ENCODE peak calls at places on chromosomes 1 and 21, in seven cellular contexts. H is cardiac muscle cell; A is effector memory CD4-positive, alpha-beta T cell; Q is fibroblast of lung; B is right cardiac atrium; F is GM12865; N is pancreas. Z is an unnamed sample.

GRCh38 chr1:223704921-223705878 is 7.1 kb upstream of the CAPN2 start:
- DNase-seq in H (peak), F (no peak), A (no peak), B (peak), Q (peak), N (no peak), Z (no peak)

GRCh38 chr21:25908495-25908894 is 173.7 kb downstream of the GABPA start:
- DNase-seq in Q (no peak), N (no peak), H (no peak), A (no peak), F (no peak), B (no peak), Z (no peak)

GRCh38 chr1:9835758-9836631 is 12.2 kb upstream of the CLSTN1 start:
- DNase-seq in H (peak), Q (peak), F (no peak), B (peak), A (no peak), N (no peak), Z (peak)

GRCh38 chr1:153598309-153599172 is 14.4 kb downstream of the S100A16 start:
- DNase-seq in B (no peak), Q (peak), F (peak), H (peak), N (no peak), A (no peak), Z (no peak)

GRCh38 chr1:7572654-7573152 is 198.4 kb upstream of the VAMP3 start:
- DNase-seq in F (no peak), B (peak), A (no peak), Q (no peak), N (no peak), H (no peak), Z (no peak)

GRCh38 chr1:203328714-203329122 is 22.2 kb downstream of the FMOD start:
- DNase-seq in A (no peak), N (peak), H (no peak), B (peak), F (no peak), Q (no peak), Z (no peak)

GRCh38 chr1:185681034-185681633 is 53.1 kb upstream of the HMCN1 start:
- DNase-seq in F (peak), B (no peak), H (peak), A (peak), Q (peak), N (peak), Z (no peak)

GRCh38 chr1:224769987-224770693 is 154.0 kb downstream of the CNIH3 start:
- DNase-seq in H (peak), N (no peak), B (no peak), Q (peak), A (no peak), F (no peak), Z (no peak)

GRCh38 chr1:62725981-62726588 is 37.9 kb upstream of the DOCK7 start:
- DNase-seq in B (no peak), N (no peak), H (peak), F (no peak), Q (no peak), A (no peak), Z (no peak)

GRCh38 chr1:10415211-10415930 is 14.9 kb upstream of the CENPS start:
- DNase-seq in Q (peak), A (no peak), B (no peak), F (no peak), N (no peak), H (peak), Z (no peak)

GRCh38 chr1:226737819-226738420 is 1.2 kb downstream of the ITPKB start:
- DNase-seq in H (peak), A (no peak), Q (peak), B (peak), F (peak), N (peak), Z (peak)

GRCh38 chr1:3577300-3577699 is 34.0 kb downstream of the MEGF6 start:
- DNase-seq in A (no peak), Q (peak), B (no peak), H (peak), F (peak), N (no peak), Z (no peak)

GRCh38 chr1:19063122-19063521 is 106.6 kb upstream of the IFFO2 start:
- DNase-seq in Q (no peak), N (no peak), B (no peak), H (no peak), F (no peak), A (no peak), Z (no peak)

GRCh38 chr1:88783145-88783544 is 99.1 kb downstream of the PKN2 start:
- DNase-seq in B (no peak), A (no peak), Q (no peak), F (no peak), H (no peak), N (no peak), Z (no peak)

GRCh38 chr1:205088341-205088740 is 4.1 kb upstream of the TMEM81 start:
- DNase-seq in Q (no peak), H (no peak), F (no peak), B (no peak), A (no peak), N (no peak), Z (no peak)

GRCh38 chr21:45228171-45228641 is 59.5 kb downstream of the POFUT2 start:
- DNase-seq in H (peak), F (no peak), A (peak), N (no peak), Q (peak), B (no peak), Z (peak)

GRCh38 chr1:30877205-30877912 is 31.2 kb downstream of the SDC3 start:
- DNase-seq in Q (peak), B (peak), H (peak), F (no peak), A (no peak), N (no peak), Z (peak)

GRCh38 chr1:40925834-40926403 is 53.6 kb upstream of the CTPS1 start:
- DNase-seq in A (no peak), F (no peak), Q (no peak), B (no peak), N (no peak), H (no peak), Z (no peak)

GRCh38 chr1:237712808-237713207 is 177.9 kb downstream of the ZP4 start:
- DNase-seq in B (no peak), H (no peak), F (no peak), N (no peak), Q (no peak), A (no peak), Z (no peak)

GRCh38 chr1:246113555-246114095 is 393.5 kb downstream of the SMYD3 start:
- DNase-seq in F (no peak), N (no peak), B (no peak), Q (no peak), H (peak), A (no peak), Z (no peak)

GRCh38 chr1:55636691-55637090 is 421.5 kb upstream of the USP24 start:
- DNase-seq in H (peak), Q (no peak), N (no peak), A (no peak), B (no peak), F (no peak), Z (no peak)

GRCh38 chr1:106646261-106646660 is 410.2 kb upstream of the PRMT6 start:
- DNase-seq in Q (no peak), H (no peak), B (no peak), N (no peak), A (no peak), F (no peak), Z (no peak)

GRCh38 chr1:106651028-106651752 is 405.3 kb upstream of the PRMT6 start:
- DNase-seq in B (no peak), H (no peak), F (no peak), Q (peak), N (no peak), A (no peak), Z (no peak)
- H3K4me3 ChIP-seq in B (no peak), H (no peak), F (no peak), Q (no peak), N (no peak), A (no peak), Z (no peak)

DNA sequence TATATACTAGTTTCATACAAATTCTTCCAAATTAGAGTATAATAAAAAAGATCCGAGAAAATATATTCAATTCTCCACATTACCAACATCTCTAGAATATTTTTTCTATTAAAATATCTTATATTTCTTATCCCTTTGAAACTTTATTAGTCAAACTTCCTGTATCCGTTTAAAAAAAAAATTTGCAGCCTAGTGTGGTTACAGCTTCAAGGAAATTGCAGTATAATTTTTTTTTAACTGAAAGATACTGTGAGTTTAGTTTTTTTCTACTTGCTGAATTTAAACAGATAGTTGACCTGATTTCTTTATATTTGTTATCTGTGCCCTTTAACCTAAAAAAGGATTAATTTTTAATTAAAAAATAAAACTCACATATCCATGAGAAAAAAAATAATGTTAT is 1.5 kb downstream of the RGS18 start:
- DNase-seq in F (no peak), Q (no peak), H (peak), B (no peak), A (no peak), N (no peak), Z (no peak)
- H3K4me3 ChIP-seq in F (no peak), Q (no peak), H (no peak), B (no peak), A (no peak), N (no peak), Z (peak)

DNA sequence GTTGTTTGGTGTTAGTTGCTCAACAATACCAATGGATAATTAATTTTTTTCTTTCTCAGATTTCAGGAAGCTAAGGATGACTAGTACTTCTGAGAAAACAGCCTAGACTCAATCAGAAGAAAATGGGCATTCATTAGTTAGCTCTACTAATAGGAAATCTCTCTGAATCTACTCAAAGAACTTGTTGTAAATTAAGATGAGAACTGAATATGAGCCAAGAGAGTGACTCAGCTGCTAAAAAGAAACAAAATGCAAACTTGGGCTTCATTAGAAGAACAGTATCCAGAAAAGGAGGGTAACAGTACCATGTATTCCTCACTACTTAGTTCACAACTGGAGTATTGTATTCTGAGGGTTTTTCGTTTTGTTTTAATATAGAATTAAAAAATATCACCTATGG is 12.5 kb downstream of the FOXJ3 start:
- DNase-seq in Q (peak), A (no peak), N (no peak), H (peak), F (no peak), B (no peak), Z (no peak)
- H3K4me3 ChIP-seq in Q (no peak), A (no peak), N (no peak), H (no peak), F (no peak), B (no peak), Z (no peak)

GRCh38 chr1:247419326-247419725 is 3.4 kb downstream of the NLRP3 start:
- DNase-seq in N (no peak), A (no peak), B (no peak), F (no peak), Q (no peak), H (no peak), Z (no peak)
- H3K4me3 ChIP-seq in N (no peak), A (no peak), B (no peak), F (no peak), Q (no peak), H (no peak), Z (no peak)

GRCh38 chr1:54335396-54336056 is 70.7 kb downstream of the SSBP3 start:
- DNase-seq in Q (peak), N (peak), A (no peak), B (peak), F (no peak), H (peak), Z (peak)
- H3K4me3 ChIP-seq in Q (peak), N (no peak), A (no peak), B (no peak), F (no peak), H (no peak), Z (peak)

DNA sequence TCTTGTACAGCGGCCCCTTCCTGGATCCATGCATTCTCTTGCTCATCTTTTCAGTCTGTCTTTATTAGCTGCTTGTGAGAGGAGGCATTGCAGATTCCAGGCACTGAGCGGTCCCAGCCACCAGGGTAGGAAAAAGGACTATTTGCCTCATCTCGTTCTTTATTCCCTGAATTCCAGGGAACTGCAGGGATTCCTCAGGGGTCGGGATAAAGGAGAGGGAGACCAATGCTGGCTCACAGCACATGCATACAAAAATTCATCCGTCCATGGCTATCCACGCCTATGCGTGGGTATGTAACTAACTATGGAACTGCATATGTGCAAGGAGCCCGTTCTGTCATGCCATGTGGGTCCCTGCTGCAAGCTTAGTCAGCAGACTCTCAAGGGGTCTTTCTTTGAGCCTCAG is 879 bp upstream of the PLPPR5 start:
- DNase-seq in N (no peak), A (no peak), F (no peak), B (no peak), H (no peak), Q (no peak), Z (no peak)
- H3K4me3 ChIP-seq in N (no peak), A (no peak), F (no peak), B (no peak), H (peak), Q (peak), Z (no peak)

DNA sequence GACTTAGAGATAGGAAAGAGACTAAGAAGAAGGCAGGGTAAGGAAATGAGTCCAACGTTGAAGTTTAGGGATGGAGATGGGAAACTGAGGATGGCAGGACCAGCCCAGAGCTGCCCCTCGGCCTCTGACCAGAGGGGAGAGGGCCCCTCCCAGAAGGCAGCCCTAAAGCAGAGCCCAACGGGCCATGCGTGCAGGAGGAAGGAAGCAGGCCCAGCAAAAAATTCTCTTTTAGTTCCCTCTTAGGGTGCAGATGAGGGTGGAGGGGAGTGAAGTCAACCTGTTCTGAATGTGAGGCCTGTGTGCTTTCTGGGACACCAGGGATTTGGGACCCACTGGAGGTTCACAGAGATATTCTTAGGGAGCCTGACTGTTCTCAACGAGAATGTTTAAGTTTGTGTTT is 225.4 kb downstream of the RHOU start:
- DNase-seq in B (no peak), N (no peak), F (no peak), A (no peak), H (no peak), Q (no peak), Z (no peak)
- H3K4me3 ChIP-seq in B (no peak), N (no peak), F (no peak), A (no peak), H (no peak), Q (no peak), Z (no peak)